ENCODE peak calls at places on chromosomes 11 and 22, in eight cellular contexts. F, B, S, V, K, P, D and I are unnamed samples.

GRCh38 chr11:77113382-77114088 is 10.9 kb downstream of the OMP start:
- DNase-seq in D (peak; percentile 52), F (no peak), S (no peak), P (peak; percentile 59), K (no peak), B (peak; percentile 58), V (peak; percentile 36), I (peak; percentile 63)

GRCh38 chr22:37571992-37572373 is 7.9 kb downstream of the LGALS2 start:
- DNase-seq in V (no peak), K (no peak), D (no peak), S (no peak), B (no peak), F (no peak), P (no peak), I (no peak)

GRCh38 chr11:68038226-68038717 is 553 bp upstream of the TCIRG1 start:
- DNase-seq in S (no peak), P (peak; percentile 15), F (no peak), D (no peak), B (no peak), V (no peak), K (no peak), I (no peak)

GRCh38 chr11:128021304-128022006 is 565.9 kb downstream of the ETS1 start:
- DNase-seq in D (peak; percentile 55), K (no peak), F (no peak), V (no peak), B (no peak), S (no peak), P (peak; percentile 42), I (peak; percentile 45)

GRCh38 chr22:45818130-45819085 is 146.8 kb downstream of the ATXN10 start:
- DNase-seq in K (no peak), S (no peak), B (no peak), D (peak; percentile 19), P (no peak), F (no peak), V (no peak), I (peak; percentile 22)

GRCh38 chr22:44023404-44024287 is 456 bp upstream of the PARVB start:
- DNase-seq in D (peak; percentile 60), S (no peak), K (no peak), B (peak; percentile 45), F (peak; percentile 9), P (peak; percentile 55), V (no peak), I (no peak)

GRCh38 chr11:13720940-13721339 is 52.5 kb downstream of the FAR1 start:
- DNase-seq in V (no peak), S (no peak), P (no peak), D (peak; percentile 4), B (no peak), K (no peak), F (no peak), I (no peak)

GRCh38 chr22:31488988-31489617 is 539 bp downstream of the EIF4ENIF1 start:
- DNase-seq in F (no peak), D (peak; percentile 46), V (peak; percentile 40), B (peak; percentile 26), P (peak; percentile 40), S (peak; percentile 15), K (no peak), I (peak; percentile 28)

GRCh38 chr11:9527481-9528140 is 45.9 kb upstream of the WEE1 start:
- DNase-seq in S (no peak), K (peak; percentile 41), F (no peak), D (peak; percentile 90), B (peak; percentile 53), P (no peak), V (no peak), I (peak; percentile 92)

GRCh38 chr22:37675930-37676571 is 615 bp downstream of the LGALS1 start:
- DNase-seq in V (no peak), D (peak; percentile 47), K (no peak), F (no peak), P (no peak), S (no peak), B (no peak), I (peak; percentile 56)

GRCh38 chr11:70111269-70112016 is 33.3 kb downstream of the ANO1 start:
- DNase-seq in B (no peak), S (no peak), F (no peak), V (peak; percentile 24), K (no peak), D (peak; percentile 80), P (peak; percentile 59), I (peak; percentile 91)

GRCh38 chr11:116578971-116579687 is 193.7 kb downstream of the BUD13 start:
- DNase-seq in B (peak; percentile 89), P (peak; percentile 27), S (no peak), V (no peak), F (no peak), D (no peak), K (no peak), I (peak; percentile 30)